ENCODE peak calls at places on chromosome 1, in five cellular contexts. Y is NCI-H2081 treated with DMSO at 0.1 percent for 48 hours, P is brain microvascular endothelial cell, W is fibroblast of the aortic adventitia, D is nephron progenitor cell. N is an unnamed sample.

GRCh38 chr1:223652436-223652901 is 13.0 kb downstream of the CAPN8 start:
- DNase-seq in Y (no peak), P (no peak), W (no peak), D (no peak), N (no peak)

GRCh38 chr1:102531031-102531430 is 534.3 kb upstream of the OLFM3 start:
- DNase-seq in Y (no peak), P (peak), W (no peak), D (no peak), N (no peak)

GRCh38 chr1:182348916-182349747 is 42.5 kb downstream of the GLUL start:
- DNase-seq in Y (no peak), P (peak), W (no peak), D (no peak), N (peak)

GRCh38 chr1:221688488-221688843 is 53.4 kb downstream of the DUSP10 start:
- DNase-seq in Y (no peak), P (no peak), W (no peak), D (no peak), N (no peak)

GRCh38 chr1:115246526-115246925 is 91.5 kb downstream of the NGF start:
- DNase-seq in Y (no peak), P (no peak), W (peak), D (no peak), N (no peak)

GRCh38 chr1:32684167-32684811 is 18.3 kb downstream of the SYNC start:
- DNase-seq in Y (no peak), P (no peak), W (peak), D (no peak), N (no peak)

GRCh38 chr1:11701551-11701961 is 10.0 kb downstream of the DRAXIN start:
- DNase-seq in Y (no peak), P (no peak), W (no peak), D (no peak), N (no peak)

GRCh38 chr1:12554521-12555305 is 63.3 kb downstream of the DHRS3 start:
- DNase-seq in Y (no peak), P (no peak), W (no peak), D (no peak), N (no peak)

GRCh38 chr1:196660912-196661311 is 9.1 kb downstream of the CFH start:
- DNase-seq in Y (peak), P (no peak), W (peak), D (peak), N (no peak)

GRCh38 chr1:222833484-222833883 is 18.6 kb downstream of the DISP1 start:
- DNase-seq in Y (no peak), P (no peak), W (no peak), D (no peak), N (no peak)

GRCh38 chr1:206912445-206913095 is 9.2 kb downstream of the FCMR start:
- DNase-seq in Y (peak), P (peak), W (peak), D (peak), N (peak)

GRCh38 chr1:39268112-39268581 is 63.7 kb downstream of the MACF1 start:
- DNase-seq in Y (peak), P (peak), W (peak), D (peak), N (peak)

GRCh38 chr1:58524353-58524945 is 22.1 kb downstream of the OMA1 start:
- DNase-seq in Y (no peak), P (no peak), W (peak), D (no peak), N (no peak)

GRCh38 chr1:25699501-25700089 is 83.0 kb downstream of the MAN1C1 start:
- DNase-seq in Y (no peak), P (no peak), W (no peak), D (peak), N (no peak)

GRCh38 chr1:182087951-182088350 is 26.4 kb upstream of the ZNF648 start:
- DNase-seq in Y (no peak), P (no peak), W (no peak), D (no peak), N (no peak)

GRCh38 chr1:3471356-3472087 is 17.1 kb downstream of the ARHGEF16 start:
- DNase-seq in Y (no peak), P (peak), W (peak), D (peak), N (no peak)

GRCh38 chr1:204334455-204334854 is 25.3 kb downstream of the PLEKHA6 start:
- DNase-seq in Y (no peak), P (no peak), W (no peak), D (no peak), N (no peak)

GRCh38 chr1:25569599-25570458 is 26.4 kb downstream of the LDLRAP1 start:
- DNase-seq in Y (no peak), P (no peak), W (no peak), D (no peak), N (no peak)

GRCh38 chr1:198096390-198096789 is 60.4 kb upstream of the NEK7 start:
- DNase-seq in Y (no peak), P (peak), W (peak), D (no peak), N (no peak)

GRCh38 chr1:90836345-90836679 is 119.2 kb upstream of the BARHL2 start:
- DNase-seq in Y (no peak), P (no peak), W (no peak), D (no peak), N (no peak)

GRCh38 chr1:164637461-164638375 is 78.7 kb downstream of the PBX1 start:
- DNase-seq in Y (no peak), P (peak), W (peak), D (no peak), N (peak)

GRCh38 chr1:15618685-15619525 is 1.6 kb downstream of the DDI2 start:
- DNase-seq in Y (no peak), P (no peak), W (peak), D (no peak), N (peak)

GRCh38 chr1:38166461-38166860 is 119.9 kb upstream of the POU3F1 start:
- DNase-seq in Y (no peak), P (no peak), W (no peak), D (no peak), N (no peak)

GRCh38 chr1:65979145-65979544 is 186.4 kb downstream of the PDE4B start:
- DNase-seq in Y (no peak), P (peak), W (peak), D (no peak), N (no peak)

GRCh38 chr1:244011251-244011650 is 39.8 kb upstream of the ZBTB18 start:
- DNase-seq in Y (no peak), P (no peak), W (peak), D (no peak), N (no peak)

GRCh38 chr1:33745942-33746341 is 117.9 kb upstream of the HMGB4 start:
- DNase-seq in Y (no peak), P (no peak), W (no peak), D (no peak), N (no peak)

GRCh38 chr1:218837051-218837450 is 336.6 kb upstream of the LYPLAL1 start:
- DNase-seq in Y (no peak), P (peak), W (no peak), D (no peak), N (no peak)